ENCODE peak calls at places on chromosome 14, in seven cellular contexts. M, A, I, B, W, K and U are unnamed samples.

GRCh38 chr14:25042362-25043299 is 7.3 kb downstream of the STXBP6 start:
- DNase-seq in M (no peak), A (peak; percentile 59), I (peak; percentile 68), B (peak; percentile 24), W (no peak), K (no peak), U (peak; percentile 73)

GRCh38 chr14:24428628-24429394 is 657 bp downstream of the CBLN3 start:
- DNase-seq in M (no peak), A (no peak), I (no peak), B (no peak), W (no peak), K (no peak), U (peak; percentile 26)

GRCh38 chr14:100583245-100583644 is 4.0 kb downstream of the BEGAIN start:
- DNase-seq in M (no peak), A (no peak), I (no peak), B (no peak), W (no peak), K (no peak), U (no peak)

GRCh38 chr14:94451826-94452225 is 774 bp downstream of the SERPINA11 start:
- DNase-seq in M (peak; percentile 47), A (no peak), I (no peak), B (no peak), W (no peak), K (no peak), U (no peak)

GRCh38 chr14:81412779-81413178 is 12.7 kb upstream of the STON2 start:
- DNase-seq in M (no peak), A (no peak), I (no peak), B (no peak), W (no peak), K (no peak), U (no peak)

GRCh38 chr14:77556946-77557345 is 58.3 kb upstream of the ISM2 start:
- DNase-seq in M (no peak), A (no peak), I (no peak), B (no peak), W (no peak), K (no peak), U (no peak)

GRCh38 chr14:106518054-106518943 is 991.9 kb downstream of the TMEM121 start:
- DNase-seq in M (no peak), A (no peak), I (no peak), B (no peak), W (no peak), K (no peak), U (no peak)

GRCh38 chr14:91420686-91421085 is 3.1 kb upstream of the CCDC88C start:
- DNase-seq in M (peak; percentile 20), A (no peak), I (no peak), B (no peak), W (no peak), K (peak; percentile 62), U (no peak)

GRCh38 chr14:90839889-90840266 is 23.6 kb upstream of the TTC7B start:
- DNase-seq in M (peak; percentile 32), A (no peak), I (no peak), B (no peak), W (no peak), K (no peak), U (no peak)

GRCh38 chr14:94598816-94599655 is 13.2 kb upstream of the SERPINA3 start:
- DNase-seq in M (no peak), A (peak; percentile 69), I (peak; percentile 97), B (no peak), W (peak; percentile 38), K (peak; percentile 48), U (peak; percentile 76)

GRCh38 chr14:93185333-93185688 is 194 bp downstream of the LYSET start:
- DNase-seq in M (no peak), A (no peak), I (no peak), B (no peak), W (no peak), K (no peak), U (no peak)

GRCh38 chr14:58919262-58919661 is 269.2 kb upstream of the DAAM1 start:
- DNase-seq in M (no peak), A (peak; percentile 38), I (peak; percentile 31), B (no peak), W (no peak), K (no peak), U (no peak)

GRCh38 chr14:79629891-79630560 is 581.3 kb downstream of the DIO2 start:
- DNase-seq in M (no peak), A (peak; percentile 6), I (peak; percentile 13), B (no peak), W (no peak), K (peak; percentile 67), U (peak; percentile 75)

GRCh38 chr14:69242311-69243224 is 17.4 kb upstream of the GALNT16 start:
- DNase-seq in M (peak; percentile 70), A (peak; percentile 76), I (peak; percentile 74), B (peak; percentile 63), W (peak; percentile 52), K (peak; percentile 47), U (peak; percentile 73)

GRCh38 chr14:98270201-98270600 is 1001.8 kb downstream of the BCL11B start:
- DNase-seq in M (no peak), A (no peak), I (no peak), B (no peak), W (no peak), K (no peak), U (no peak)

GRCh38 chr14:68611611-68612010 is 181.3 kb downstream of the ZFP36L1 start:
- DNase-seq in M (no peak), A (no peak), I (no peak), B (no peak), W (no peak), K (no peak), U (no peak)

GRCh38 chr14:65042731-65043372 is 56.2 kb downstream of the FNTB start:
- DNase-seq in M (no peak), A (no peak), I (no peak), B (no peak), W (no peak), K (no peak), U (no peak)
- H4K8ac ChIP-seq in M (no peak overlapping the region), A (no peak overlapping the region), I (no peak overlapping the region), B (no peak overlapping the region), W (no peak overlapping the region), K (no peak overlapping the region), U (no peak overlapping the region)

DNA sequence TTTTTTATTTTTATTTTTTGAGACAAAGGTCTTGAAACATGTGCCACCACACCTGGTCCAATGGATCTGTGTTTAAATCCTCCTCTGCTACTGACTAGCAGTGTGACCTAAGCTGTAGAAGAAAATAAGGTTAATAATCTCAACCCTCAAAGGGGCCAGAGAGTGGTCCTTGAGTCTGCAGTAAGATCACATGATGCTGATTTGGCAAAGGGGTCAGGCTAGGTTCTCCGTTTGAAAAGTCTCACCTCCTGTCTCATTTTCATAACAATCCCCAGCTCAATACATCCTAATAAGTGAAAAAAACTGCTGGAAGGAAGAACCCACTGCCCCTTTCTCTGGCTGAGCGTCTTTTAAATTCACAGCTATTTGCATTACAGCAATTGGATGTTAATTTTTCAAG is 8.0 kb upstream of the TEP1 start:
- DNase-seq in M (no peak), A (no peak), I (no peak), B (no peak), W (no peak), K (no peak), U (no peak)
- H4K8ac ChIP-seq in M (no peak overlapping the region), A (no peak overlapping the region), I (no peak overlapping the region), B (no peak overlapping the region), W (no peak overlapping the region), K (no peak overlapping the region), U (peak overlapping the region; percentile 56)

GRCh38 chr14:102374264-102374663 is 11.5 kb downstream of the TECPR2 start:
- DNase-seq in M (no peak), A (no peak), I (no peak), B (no peak), W (no peak), K (no peak), U (no peak)

GRCh38 chr14:102375126-102375525 is 12.4 kb downstream of the TECPR2 start:
- DNase-seq in M (no peak), A (no peak), I (no peak), B (no peak), W (no peak), K (no peak), U (no peak)

GRCh38 chr14:102373110-102373509 is 10.4 kb downstream of the TECPR2 start:
- DNase-seq in M (no peak), A (no peak), I (no peak), B (no peak), W (no peak), K (no peak), U (no peak)

GRCh38 chr14:102370305-102370809 is 7.6 kb downstream of the TECPR2 start:
- DNase-seq in M (no peak), A (peak; percentile 53), I (peak; percentile 13), B (no peak), W (no peak), K (no peak), U (peak; percentile 85)

DNA sequence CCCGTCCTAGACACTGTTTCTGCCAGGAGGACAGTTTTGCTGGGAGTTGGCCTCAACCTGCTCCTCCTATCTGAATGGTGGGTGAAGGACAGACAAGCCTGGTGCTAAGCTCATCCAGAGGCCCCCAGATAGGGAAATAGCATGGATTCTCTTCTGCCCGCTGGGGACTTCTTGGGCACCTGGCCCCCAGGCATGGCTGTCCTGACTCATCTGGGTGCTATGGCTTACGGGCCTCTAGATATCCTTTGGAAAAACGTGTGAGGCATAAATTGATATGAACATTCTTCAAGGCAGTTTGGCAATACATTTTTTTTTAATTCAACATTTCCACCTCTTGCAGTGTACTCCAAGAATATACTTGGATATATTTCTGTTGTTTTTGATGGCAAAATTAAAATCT is 8.6 kb downstream of the TECPR2 start:
- DNase-seq in M (no peak), A (no peak), I (no peak), B (no peak), W (no peak), K (peak; percentile 40), U (no peak)
- H4K8ac ChIP-seq in M (no peak overlapping the region), A (no peak overlapping the region), I (no peak overlapping the region), B (no peak overlapping the region), W (no peak overlapping the region), K (no peak overlapping the region), U (no peak overlapping the region)

DNA sequence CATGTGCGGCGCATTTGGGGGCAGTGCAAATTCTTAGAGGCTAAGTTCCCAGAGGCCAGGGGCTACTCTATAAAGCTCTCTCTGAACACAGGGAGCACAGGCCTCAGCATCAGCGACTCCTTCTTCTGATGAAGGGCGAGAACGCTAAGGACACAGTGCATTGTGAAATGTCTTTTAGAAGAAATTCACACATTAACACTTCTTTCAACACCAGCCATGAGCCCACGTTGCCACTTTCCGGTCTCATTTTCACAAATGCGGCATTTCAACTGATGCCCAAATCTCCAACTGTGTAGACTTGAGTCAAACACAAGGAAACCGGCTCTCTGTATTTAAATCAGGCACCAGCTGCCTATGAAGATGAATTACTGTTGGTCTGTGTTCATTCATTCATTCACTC is 162.0 kb downstream of the FOXN3 start:
- DNase-seq in M (no peak), A (no peak), I (no peak), B (no peak), W (no peak), K (no peak), U (no peak)
- H4K8ac ChIP-seq in M (no peak overlapping the region), A (no peak overlapping the region), I (no peak overlapping the region), B (no peak overlapping the region), W (no peak overlapping the region), K (no peak overlapping the region), U (no peak overlapping the region)

GRCh38 chr14:54177009-54177408 is 219.8 kb upstream of the CDKN3 start:
- DNase-seq in M (no peak), A (no peak), I (no peak), B (no peak), W (no peak), K (no peak), U (no peak)
- H4K8ac ChIP-seq in M (no peak overlapping the region), A (no peak overlapping the region), I (no peak overlapping the region), B (no peak overlapping the region), W (no peak overlapping the region), K (no peak overlapping the region), U (no peak overlapping the region)